ENCODE peak calls at places on chromosomes 12 and 14, in five cellular contexts. One of them, this sample, is unnamed.

GRCh38 chr14:38250316-38250715 is 5.6 kb downstream of the CLEC14A start:
- DNase-seq in SK-N-SH: no peak
- DNase-seq in GM12878: no peak
- DNase-seq in HCT116: no peak
- DNase-seq in K562: no peak
- DNase-seq in this sample: no peak

GRCh38 chr14:64641760-64642159 is 62.5 kb upstream of the PLEKHG3 start:
- DNase-seq in SK-N-SH: no peak
- DNase-seq in GM12878: no peak
- DNase-seq in HCT116: no peak
- DNase-seq in K562: no peak
- DNase-seq in this sample: no peak

GRCh38 chr12:75854681-75855309 is 176.8 kb downstream of the PHLDA1 start:
- DNase-seq in SK-N-SH: no peak
- DNase-seq in GM12878: no peak
- DNase-seq in HCT116: no peak
- DNase-seq in K562: no peak
- DNase-seq in this sample: no peak

GRCh38 chr14:29710015-29710414 is 217.6 kb downstream of the PRKD1 start:
- DNase-seq in SK-N-SH: no peak
- DNase-seq in GM12878: no peak
- DNase-seq in HCT116: no peak
- DNase-seq in K562: no peak
- DNase-seq in this sample: no peak

GRCh38 chr12:67394600-67394999 is 125.4 kb downstream of the CAND1 start:
- DNase-seq in SK-N-SH: no peak
- DNase-seq in GM12878: no peak
- DNase-seq in HCT116: no peak
- DNase-seq in K562: no peak
- DNase-seq in this sample: no peak

GRCh38 chr14:78902010-78902623 is 731.9 kb downstream of the NRXN3 start:
- DNase-seq in SK-N-SH: peak; percentile 7
- DNase-seq in GM12878: no peak
- DNase-seq in HCT116: no peak
- DNase-seq in K562: peak; percentile 5
- DNase-seq in this sample: peak; percentile 8

GRCh38 chr14:99245541-99246511 is 26.2 kb downstream of the BCL11B start:
- DNase-seq in SK-N-SH: no peak
- DNase-seq in GM12878: no peak
- DNase-seq in HCT116: no peak
- DNase-seq in K562: no peak
- DNase-seq in this sample: no peak

GRCh38 chr12:103783744-103784664 is 57.0 kb downstream of the NT5DC3 start:
- DNase-seq in SK-N-SH: no peak
- DNase-seq in GM12878: no peak
- DNase-seq in HCT116: no peak
- DNase-seq in K562: no peak
- DNase-seq in this sample: no peak

GRCh38 chr14:54715811-54716210 is 148.9 kb downstream of the SAMD4A start:
- DNase-seq in SK-N-SH: no peak
- DNase-seq in GM12878: no peak
- DNase-seq in HCT116: no peak
- DNase-seq in K562: no peak
- DNase-seq in this sample: no peak

GRCh38 chr12:124586756-124587155 is 19.3 kb upstream of the NCOR2 start:
- DNase-seq in SK-N-SH: no peak
- DNase-seq in GM12878: no peak
- DNase-seq in HCT116: no peak
- DNase-seq in K562: no peak
- DNase-seq in this sample: no peak

GRCh38 chr12:124527861-124528561 is 39.4 kb downstream of the NCOR2 start:
- DNase-seq in SK-N-SH: no peak
- DNase-seq in GM12878: no peak
- DNase-seq in HCT116: no peak
- DNase-seq in K562: no peak
- DNase-seq in this sample: no peak

GRCh38 chr12:25783566-25783965 is 174.9 kb upstream of the RASSF8 start:
- DNase-seq in SK-N-SH: no peak
- DNase-seq in GM12878: no peak
- DNase-seq in HCT116: no peak
- DNase-seq in K562: no peak
- DNase-seq in this sample: peak; percentile 67

GRCh38 chr12:94779520-94779919 is 129.2 kb upstream of the TMCC3 start:
- DNase-seq in SK-N-SH: no peak
- DNase-seq in GM12878: no peak
- DNase-seq in HCT116: no peak
- DNase-seq in K562: no peak
- DNase-seq in this sample: no peak

GRCh38 chr12:6963741-6964446 is 6.6 kb downstream of the PHB2 start:
- DNase-seq in SK-N-SH: peak; percentile 24
- DNase-seq in GM12878: no peak
- DNase-seq in HCT116: no peak
- DNase-seq in K562: no peak
- DNase-seq in this sample: no peak

GRCh38 chr14:85531594-85532391 is 1.8 kb downstream of the FLRT2 start:
- DNase-seq in SK-N-SH: peak; percentile 21
- DNase-seq in GM12878: no peak
- DNase-seq in HCT116: no peak
- DNase-seq in K562: no peak
- DNase-seq in this sample: no peak

GRCh38 chr14:33505295-33505962 is 445.4 kb downstream of the EGLN3 start:
- DNase-seq in SK-N-SH: no peak
- DNase-seq in GM12878: no peak
- DNase-seq in HCT116: no peak
- DNase-seq in K562: no peak
- DNase-seq in this sample: no peak

GRCh38 chr12:98645572-98646067 is 530 bp downstream of the APAF1 start:
- DNase-seq in SK-N-SH: no peak
- DNase-seq in GM12878: no peak
- DNase-seq in HCT116: no peak
- DNase-seq in K562: peak; percentile 23
- DNase-seq in this sample: no peak

GRCh38 chr12:31020385-31021166 is 53.1 kb upstream of the DDX11 start:
- DNase-seq in SK-N-SH: no peak
- DNase-seq in GM12878: no peak
- DNase-seq in HCT116: no peak
- DNase-seq in K562: no peak
- DNase-seq in this sample: no peak

GRCh38 chr12:29773076-29773475 is 10.7 kb downstream of the TMTC1 start:
- DNase-seq in SK-N-SH: no peak
- DNase-seq in GM12878: no peak
- DNase-seq in HCT116: no peak
- DNase-seq in K562: no peak
- DNase-seq in this sample: no peak

GRCh38 chr12:48000878-48001321 is 3.4 kb downstream of the COL2A1 start:
- DNase-seq in SK-N-SH: peak; percentile 53
- DNase-seq in GM12878: no peak
- DNase-seq in HCT116: peak; percentile 1
- DNase-seq in K562: no peak
- DNase-seq in this sample: no peak

GRCh38 chr14:105045710-105046326 is 19.4 kb downstream of the GPR132 start:
- DNase-seq in SK-N-SH: peak; percentile 97
- DNase-seq in GM12878: no peak
- DNase-seq in HCT116: peak; percentile 69
- DNase-seq in K562: peak; percentile 90
- DNase-seq in this sample: peak; percentile 58

GRCh38 chr12:22042981-22043669 is 2.9 kb upstream of the CMAS start:
- DNase-seq in SK-N-SH: no peak
- DNase-seq in GM12878: no peak
- DNase-seq in HCT116: no peak
- DNase-seq in K562: no peak
- DNase-seq in this sample: no peak

GRCh38 chr12:101719566-101719965 is 19.7 kb downstream of the SYCP3 start:
- DNase-seq in SK-N-SH: no peak
- DNase-seq in GM12878: no peak
- DNase-seq in HCT116: no peak
- DNase-seq in K562: no peak
- DNase-seq in this sample: no peak
- TF ChIP-seq ZBTB33 in SK-N-SH: no peak
- TF ChIP-seq ZBTB33 in GM12878: no peak
- TF ChIP-seq ZBTB33 in HCT116: no peak
- TF ChIP-seq ZBTB33 in K562: no peak
- TF ChIP-seq ZBTB33 in this sample: no peak

GRCh38 chr12:46292754-46293402 is 24.0 kb upstream of the SLC38A1 start:
- DNase-seq in SK-N-SH: no peak
- DNase-seq in GM12878: no peak
- DNase-seq in HCT116: no peak
- DNase-seq in K562: no peak
- DNase-seq in this sample: peak; percentile 27
- TF ChIP-seq ZBTB33 in SK-N-SH: no peak
- TF ChIP-seq ZBTB33 in GM12878: no peak
- TF ChIP-seq ZBTB33 in HCT116: no peak
- TF ChIP-seq ZBTB33 in K562: no peak
- TF ChIP-seq ZBTB33 in this sample: no peak

GRCh38 chr12:68609955-68610434 is 704 bp upstream of the RAP1B start:
- DNase-seq in SK-N-SH: peak; percentile 13
- DNase-seq in GM12878: no peak
- DNase-seq in HCT116: no peak
- DNase-seq in K562: no peak
- DNase-seq in this sample: no peak
- TF ChIP-seq ZBTB33 in SK-N-SH: no peak
- TF ChIP-seq ZBTB33 in GM12878: no peak
- TF ChIP-seq ZBTB33 in HCT116: no peak
- TF ChIP-seq ZBTB33 in K562: no peak
- TF ChIP-seq ZBTB33 in this sample: no peak

DNA sequence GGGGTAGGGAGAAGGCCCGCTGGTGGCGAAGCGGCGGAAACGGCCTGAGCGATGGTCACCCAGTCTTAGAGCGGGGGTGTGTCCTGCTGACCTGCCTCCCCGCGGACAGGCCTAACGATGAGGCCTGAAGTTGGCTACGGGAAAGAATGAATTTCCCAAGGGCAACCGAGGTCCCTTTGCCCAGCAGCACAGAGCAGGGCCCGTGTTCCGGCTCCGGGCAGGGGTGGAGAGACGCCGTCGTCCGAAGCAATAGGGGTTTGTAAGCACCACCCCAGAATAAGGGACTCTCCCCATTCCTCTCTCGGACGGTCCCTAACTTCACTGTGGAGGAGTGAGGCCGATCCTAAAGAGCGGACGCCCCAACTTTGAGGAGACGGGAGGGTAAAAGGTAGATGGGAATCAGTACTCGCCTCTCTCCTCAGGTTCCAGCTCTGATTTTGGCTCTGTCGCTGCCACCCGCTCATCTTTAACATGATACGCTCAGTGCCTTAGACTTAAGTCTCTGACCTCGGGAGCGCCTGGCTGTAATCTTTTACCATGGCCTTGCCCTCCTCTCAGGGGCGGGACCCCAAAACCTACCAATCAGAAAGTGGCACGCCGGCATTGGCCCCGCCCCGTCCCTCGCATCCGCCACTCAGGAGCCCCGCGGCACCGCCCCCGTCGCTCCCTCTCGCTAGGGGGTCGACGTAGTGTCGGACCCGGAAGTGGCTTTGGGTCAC is at the start of gene DDIT3:
- DNase-seq in SK-N-SH: peak; percentile 72
- DNase-seq in GM12878: peak; percentile 91
- DNase-seq in HCT116: peak; percentile 97
- DNase-seq in K562: peak; percentile 94
- DNase-seq in this sample: peak; percentile 97
- TF ChIP-seq ZBTB33 in SK-N-SH: peak; percentile 66
- TF ChIP-seq ZBTB33 in GM12878: no peak
- TF ChIP-seq ZBTB33 in HCT116: no peak
- TF ChIP-seq ZBTB33 in K562: no peak
- TF ChIP-seq ZBTB33 in this sample: peak; percentile 28

GRCh38 chr14:101791919-101792572 is 30.5 kb downstream of the PPP2R5C start:
- DNase-seq in SK-N-SH: no peak
- DNase-seq in GM12878: no peak
- DNase-seq in HCT116: no peak
- DNase-seq in K562: no peak
- DNase-seq in this sample: no peak
- TF ChIP-seq ZBTB33 in SK-N-SH: no peak
- TF ChIP-seq ZBTB33 in GM12878: no peak
- TF ChIP-seq ZBTB33 in HCT116: no peak
- TF ChIP-seq ZBTB33 in K562: no peak
- TF ChIP-seq ZBTB33 in this sample: no peak

GRCh38 chr12:96617178-96617577 is 127.8 kb downstream of the CFAP54 start:
- DNase-seq in SK-N-SH: no peak
- DNase-seq in GM12878: no peak
- DNase-seq in HCT116: no peak
- DNase-seq in K562: peak; percentile 11
- DNase-seq in this sample: no peak
- TF ChIP-seq ZBTB33 in SK-N-SH: no peak
- TF ChIP-seq ZBTB33 in GM12878: no peak
- TF ChIP-seq ZBTB33 in HCT116: no peak
- TF ChIP-seq ZBTB33 in K562: no peak
- TF ChIP-seq ZBTB33 in this sample: no peak

This sample was measured in HepG2.